ENCODE peak calls at places on chromosomes 2 and 18, in six cellular contexts. One of them, this sample, is unnamed.

GRCh38 chr2:1004398-1004797 is 53.7 kb downstream of the SNTG2 start:
- DNase-seq in psoas muscle: no peak
- DNase-seq in kidney epithelial cell: no peak
- DNase-seq in NT2/D1: no peak
- DNase-seq in stimulated activated naive CD4-positive, alpha-beta T cell: no peak
- DNase-seq in SW480: no peak
- DNase-seq in this sample: no peak

GRCh38 chr2:158553257-158553656 is 96.5 kb downstream of the PKP4 start:
- DNase-seq in kidney epithelial cell: no peak
- DNase-seq in psoas muscle: no peak
- DNase-seq in stimulated activated naive CD4-positive, alpha-beta T cell: no peak
- DNase-seq in SW480: no peak
- DNase-seq in NT2/D1: no peak
- DNase-seq in this sample: no peak

GRCh38 chr2:74436804-74437695 is 4.7 kb downstream of the RTKN start:
- DNase-seq in stimulated activated naive CD4-positive, alpha-beta T cell: no peak
- DNase-seq in NT2/D1: no peak
- DNase-seq in kidney epithelial cell: no peak
- DNase-seq in SW480: no peak
- DNase-seq in psoas muscle: no peak
- DNase-seq in this sample: peak

GRCh38 chr2:28717339-28717758 is 34.3 kb upstream of the PPP1CB start:
- DNase-seq in stimulated activated naive CD4-positive, alpha-beta T cell: no peak
- DNase-seq in kidney epithelial cell: peak
- DNase-seq in SW480: peak
- DNase-seq in NT2/D1: no peak
- DNase-seq in psoas muscle: peak
- DNase-seq in this sample: no peak

GRCh38 chr18:25533088-25533676 is 181.2 kb upstream of the ZNF521 start:
- DNase-seq in kidney epithelial cell: no peak
- DNase-seq in psoas muscle: no peak
- DNase-seq in stimulated activated naive CD4-positive, alpha-beta T cell: no peak
- DNase-seq in NT2/D1: no peak
- DNase-seq in SW480: no peak
- DNase-seq in this sample: no peak

GRCh38 chr2:237731663-237732062 is 66.9 kb upstream of the RBM44 start:
- DNase-seq in kidney epithelial cell: peak
- DNase-seq in stimulated activated naive CD4-positive, alpha-beta T cell: no peak
- DNase-seq in NT2/D1: no peak
- DNase-seq in psoas muscle: no peak
- DNase-seq in SW480: peak
- DNase-seq in this sample: no peak

GRCh38 chr2:200528228-200528627 is 2.2 kb downstream of the SGO2 start:
- DNase-seq in SW480: no peak
- DNase-seq in psoas muscle: no peak
- DNase-seq in NT2/D1: no peak
- DNase-seq in kidney epithelial cell: no peak
- DNase-seq in stimulated activated naive CD4-positive, alpha-beta T cell: no peak
- DNase-seq in this sample: no peak

GRCh38 chr2:61353909-61354308 is 117.0 kb downstream of the USP34 start:
- DNase-seq in stimulated activated naive CD4-positive, alpha-beta T cell: no peak
- DNase-seq in NT2/D1: no peak
- DNase-seq in SW480: no peak
- DNase-seq in kidney epithelial cell: no peak
- DNase-seq in psoas muscle: no peak
- DNase-seq in this sample: no peak

GRCh38 chr2:120349125-120349921 is 3.4 kb downstream of the INHBB start:
- DNase-seq in SW480: no peak
- DNase-seq in stimulated activated naive CD4-positive, alpha-beta T cell: no peak
- DNase-seq in NT2/D1: no peak
- DNase-seq in kidney epithelial cell: no peak
- DNase-seq in psoas muscle: no peak
- DNase-seq in this sample: no peak

GRCh38 chr2:20868377-20868776 is 45.5 kb upstream of the LDAH start:
- DNase-seq in NT2/D1: no peak
- DNase-seq in SW480: peak
- DNase-seq in psoas muscle: no peak
- DNase-seq in kidney epithelial cell: no peak
- DNase-seq in stimulated activated naive CD4-positive, alpha-beta T cell: no peak
- DNase-seq in this sample: peak

GRCh38 chr18:52392160-52392559 is 52.2 kb downstream of the DCC start:
- DNase-seq in NT2/D1: no peak
- DNase-seq in SW480: no peak
- DNase-seq in kidney epithelial cell: no peak
- DNase-seq in psoas muscle: no peak
- DNase-seq in stimulated activated naive CD4-positive, alpha-beta T cell: no peak
- DNase-seq in this sample: no peak

GRCh38 chr2:79099140-79099686 is 11.4 kb upstream of the REG1B start:
- DNase-seq in psoas muscle: no peak
- DNase-seq in stimulated activated naive CD4-positive, alpha-beta T cell: no peak
- DNase-seq in SW480: no peak
- DNase-seq in NT2/D1: no peak
- DNase-seq in kidney epithelial cell: no peak
- DNase-seq in this sample: no peak